ENCODE peak calls at places on chromosome 2, in six cellular contexts. Q is CD4-positive, CD25-positive, alpha-beta regulatory T cell; A is aorta; P is lower lobe of right lung; S is small intestine; B is mammary epithelial cell. D is an unnamed sample.

GRCh38 chr2:33136570-33136969 is 189.8 kb downstream of the LTBP1 start:
- DNase-seq in Q (no peak), A (no peak), P (no peak), S (no peak), B (no peak), D (no peak)

GRCh38 chr2:125885340-125885739 is 770.6 kb upstream of the GYPC start:
- DNase-seq in Q (no peak), A (no peak), P (no peak), S (no peak), B (no peak), D (no peak)

GRCh38 chr2:101806123-101806522 is 108.6 kb downstream of the MAP4K4 start:
- DNase-seq in Q (no peak), A (no peak), P (no peak), S (no peak), B (peak; percentile 64), D (peak; percentile 89)

GRCh38 chr2:186771395-186771794 is 77.5 kb downstream of the FAM171B start:
- DNase-seq in Q (no peak), A (no peak), P (no peak), S (no peak), B (peak; percentile 45), D (peak; percentile 43)

GRCh38 chr2:141423212-141423611 is 707.6 kb downstream of the LRP1B start:
- DNase-seq in Q (no peak), A (no peak), P (no peak), S (no peak), B (no peak), D (peak; percentile 25)

GRCh38 chr2:168211664-168212163 is 35.7 kb downstream of the STK39 start:
- DNase-seq in Q (no peak), A (no peak), P (no peak), S (no peak), B (no peak), D (no peak)

GRCh38 chr2:121084137-121084680 is 200.8 kb downstream of the TFCP2L1 start:
- DNase-seq in Q (no peak), A (no peak), P (no peak), S (no peak), B (no peak), D (no peak)

GRCh38 chr2:60819936-60820335 is 61.4 kb upstream of the REL start:
- DNase-seq in Q (no peak), A (no peak), P (no peak), S (no peak), B (no peak), D (no peak)

GRCh38 chr2:9715238-9715637 is 84.4 kb upstream of the YWHAQ start:
- DNase-seq in Q (no peak), A (no peak), P (no peak), S (no peak), B (no peak), D (no peak)

GRCh38 chr2:19649107-19649506 is 252.7 kb downstream of the TTC32 start:
- DNase-seq in Q (no peak), A (no peak), P (no peak), S (no peak), B (peak; percentile 43), D (no peak)

GRCh38 chr2:38016177-38016576 is 59.8 kb downstream of the CYP1B1 start:
- DNase-seq in Q (no peak), A (no peak), P (no peak), S (no peak), B (peak; percentile 83), D (no peak)

GRCh38 chr2:227616631-227617030 is 667 bp upstream of the SCYGR4 start:
- DNase-seq in Q (no peak), A (no peak), P (no peak), S (no peak), B (no peak), D (no peak)

GRCh38 chr2:127176371-127177311 is 43.5 kb downstream of the CYP27C1 start:
- DNase-seq in Q (no peak), A (no peak), P (peak; percentile 69), S (no peak), B (peak; percentile 27), D (no peak)

GRCh38 chr2:235597081-235597615 is 103.3 kb downstream of the AGAP1 start:
- DNase-seq in Q (no peak), A (no peak), P (no peak), S (no peak), B (no peak), D (no peak)

GRCh38 chr2:115603285-115603684 is 1160.8 kb downstream of the DPP10 start:
- DNase-seq in Q (no peak), A (no peak), P (no peak), S (no peak), B (no peak), D (no peak)

GRCh38 chr2:133489146-133489545 is 79.1 kb downstream of the NCKAP5 start:
- DNase-seq in Q (no peak), A (no peak), P (no peak), S (no peak), B (no peak), D (no peak)

GRCh38 chr2:21118302-21118920 is 5.4 kb upstream of the TDRD15 start:
- DNase-seq in Q (no peak), A (no peak), P (no peak), S (peak; percentile 69), B (peak; percentile 11), D (peak; percentile 60)

GRCh38 chr2:111168528-111168929 is 47.8 kb downstream of the BCL2L11 start:
- DNase-seq in Q (peak; percentile 51), A (peak; percentile 83), P (no peak), S (peak; percentile 61), B (peak; percentile 83), D (peak; percentile 76)

GRCh38 chr2:109185801-109186570 is 57.0 kb downstream of the SH3RF3 start:
- DNase-seq in Q (no peak), A (peak; percentile 92), P (no peak), S (no peak), B (no peak), D (no peak)

GRCh38 chr2:65300772-65301711 is 73.4 kb downstream of the ACTR2 start:
- DNase-seq in Q (peak; percentile 70), A (peak; percentile 77), P (peak; percentile 65), S (peak; percentile 30), B (no peak), D (peak; percentile 61)

GRCh38 chr2:240872317-240873097 is 3.9 kb downstream of the AGXT start:
- DNase-seq in Q (no peak), A (peak; percentile 61), P (peak; percentile 48), S (no peak), B (no peak), D (no peak)

GRCh38 chr2:127560201-127560928 is 24.9 kb downstream of the MYO7B start:
- DNase-seq in Q (no peak), A (no peak), P (no peak), S (no peak), B (peak; percentile 14), D (no peak)

GRCh38 chr2:17579605-17580318 is 39.3 kb downstream of the VSNL1 start:
- DNase-seq in Q (no peak), A (no peak), P (no peak), S (peak; percentile 30), B (no peak), D (no peak)

GRCh38 chr2:135052997-135053474 is 944 bp downstream of the RAB3GAP1 start:
- DNase-seq in Q (peak; percentile 27), A (no peak), P (peak; percentile 45), S (peak; percentile 6), B (peak; percentile 17), D (peak; percentile 16)

GRCh38 chr2:186590538-186591441 is 934 bp downstream of the ITGAV start:
- DNase-seq in Q (peak; percentile 21), A (no peak), P (no peak), S (peak; percentile 33), B (peak; percentile 74), D (peak; percentile 84)

GRCh38 chr2:101151141-101151858 is at the start of gene TBC1D8:
- DNase-seq in Q (peak; percentile 39), A (peak; percentile 95), P (peak; percentile 89), S (peak; percentile 87), B (peak; percentile 74), D (peak; percentile 87)

GRCh38 chr2:48852938-48853337 is 97.4 kb upstream of the LHCGR start:
- DNase-seq in Q (no peak), A (no peak), P (no peak), S (no peak), B (no peak), D (no peak)

GRCh38 chr2:29878898-29879297 is 42.5 kb downstream of the ALK start:
- DNase-seq in Q (no peak), A (no peak), P (no peak), S (peak; percentile 17), B (peak; percentile 51), D (peak; percentile 38)

GRCh38 chr2:140136366-140136765 is 1356.2 kb upstream of the NXPH2 start:
- DNase-seq in Q (no peak), A (no peak), P (no peak), S (no peak), B (no peak), D (no peak)

GRCh38 chr2:232382331-232383225 is 4.0 kb downstream of the ALPP start:
- DNase-seq in Q (no peak), A (peak; percentile 25), P (peak; percentile 30), S (no peak), B (no peak), D (no peak)
- H3K36me3 ChIP-seq in Q (no peaks in the 10 kb centered on the region), A (no peaks in the 10 kb centered on the region), P (no peaks in the 10 kb centered on the region), S (no peaks in the 10 kb centered on the region), B (no peaks in the 10 kb centered on the region), D (no peaks in the 10 kb centered on the region)

GRCh38 chr2:26756337-26756736 is 7.7 kb upstream of the SLC35F6 start:
- DNase-seq in Q (no peak), A (no peak), P (no peak), S (no peak), B (no peak), D (no peak)
- H3K4me1 ChIP-seq in Q (no peaks in the 10 kb centered on the region), A (no peaks in the 10 kb centered on the region), P (peaks cover 13% of the 10 kb centered on the region), S (peaks cover 5% of the 10 kb centered on the region), B (peaks cover 16% of the 10 kb centered on the region), D (peaks cover 20% of the 10 kb centered on the region)

GRCh38 chr2:224562831-224563230 is 22.3 kb downstream of the CUL3 start:
- DNase-seq in Q (no peak), A (no peak), P (no peak), S (no peak), B (no peak), D (no peak)
- H3K36me3 ChIP-seq in Q (peaks cover 14% of the 10 kb centered on the region), A (no peaks in the 10 kb centered on the region), P (no peaks in the 10 kb centered on the region), S (no peaks in the 10 kb centered on the region), B (no peaks in the 10 kb centered on the region), D (peaks cover 26% of the 10 kb centered on the region)

DNA sequence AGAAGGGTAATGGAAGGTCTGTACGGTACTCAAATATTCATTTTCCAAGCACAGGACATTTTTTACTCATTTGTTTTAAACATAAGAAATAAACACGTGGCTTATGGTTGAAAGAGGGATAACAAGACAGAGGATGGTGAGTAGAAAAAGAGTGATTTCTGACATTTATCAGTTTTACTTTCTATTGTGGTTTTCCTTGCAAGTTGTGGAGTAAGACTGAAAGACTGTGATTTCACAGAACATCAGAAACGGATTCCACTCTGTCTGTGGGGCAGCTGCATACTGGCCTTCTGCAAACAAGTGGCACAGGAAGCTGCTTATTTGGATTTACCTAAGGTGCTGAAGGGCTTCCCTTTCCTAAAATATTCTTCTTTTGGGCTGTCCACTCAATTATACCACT is 122.2 kb upstream of the ITGB6 start:
- DNase-seq in Q (no peak), A (no peak), P (no peak), S (no peak), B (no peak), D (no peak)
- H3K4me1 ChIP-seq in Q (peaks cover 9% of the 10 kb centered on the region), A (peaks cover 7% of the 10 kb centered on the region), P (peaks cover 78% of the 10 kb centered on the region), S (peaks cover 15% of the 10 kb centered on the region), B (no peaks in the 10 kb centered on the region), D (no peaks in the 10 kb centered on the region)

GRCh38 chr2:216148983-216149382 is 39.8 kb downstream of the XRCC5 start:
- DNase-seq in Q (no peak), A (no peak), P (no peak), S (no peak), B (no peak), D (no peak)
- H3K36me3 ChIP-seq in Q (peaks cover 93% of the 10 kb centered on the region), A (peaks cover 9% of the 10 kb centered on the region), P (peaks cover 100% of the 10 kb centered on the region), S (peaks cover 11% of the 10 kb centered on the region), B (peaks cover 37% of the 10 kb centered on the region), D (peaks cover 96% of the 10 kb centered on the region)

D was measured in SJCRH30.